ENCODE peak calls at places on chromosomes 2 and 18, in four cellular contexts. E is colonic mucosa, U is astrocyte, R is K562. F is an unnamed sample. For H3K4me1, the result is how much of the 10 kb centered on the place peaks cover.

GRCh38 chr2:75153221-75153620 is 46.1 kb downstream of the TACR1 start:
- DNase-seq in E (no peak), U (no peak), R (no peak), F (no peak)

GRCh38 chr18:53757346-53757745 is 467.1 kb downstream of the MBD2 start:
- DNase-seq in E (no peak), U (no peak), R (no peak), F (no peak)

GRCh38 chr2:229041691-229042090 is 229.4 kb downstream of the PID1 start:
- DNase-seq in E (no peak), U (no peak), R (no peak), F (no peak)

GRCh38 chr2:134232868-134233732 is 20.8 kb upstream of the MGAT5 start:
- DNase-seq in E (no peak), U (peak), R (no peak), F (peak)

GRCh38 chr2:150060341-150060740 is 427.1 kb downstream of the RND3 start:
- DNase-seq in E (no peak), U (no peak), R (no peak), F (no peak)

GRCh38 chr2:119174216-119174992 is 15.9 kb upstream of the C1QL2 start:
- DNase-seq in E (peak), U (no peak), R (peak), F (peak)

GRCh38 chr2:175981546-175981945 is 20.5 kb downstream of the LNPK start:
- DNase-seq in E (no peak), U (no peak), R (no peak), F (no peak)

GRCh38 chr2:42132066-42132965 is 36.8 kb upstream of the EML4 start:
- DNase-seq in E (no peak), U (peak), R (no peak), F (no peak)

GRCh38 chr2:113105047-113105446 is 22.4 kb upstream of the IL1RN start:
- DNase-seq in E (no peak), U (peak), R (peak), F (no peak)

GRCh38 chr18:59498687-59499086 is 139.6 kb upstream of the LMAN1 start:
- DNase-seq in E (no peak), U (no peak), R (no peak), F (no peak)

GRCh38 chr2:10634495-10634894 is 55.3 kb downstream of the NOL10 start:
- DNase-seq in E (no peak), U (no peak), R (peak), F (no peak)

GRCh38 chr2:120456867-120457266 is 110.9 kb downstream of the INHBB start:
- DNase-seq in E (no peak), U (no peak), R (peak), F (no peak)

GRCh38 chr2:160278889-160279196 is 78.8 kb upstream of the ITGB6 start:
- DNase-seq in E (no peak), U (no peak), R (no peak), F (no peak)

GRCh38 chr2:240340361-240340761 is 95.1 kb upstream of the GPC1 start:
- DNase-seq in E (no peak), U (no peak), R (no peak), F (no peak)

GRCh38 chr2:42224422-42225067 is 55.4 kb downstream of the EML4 start:
- DNase-seq in E (no peak), U (no peak), R (no peak), F (no peak)

GRCh38 chr2:187875271-187875670 is 321.0 kb upstream of the TFPI start:
- DNase-seq in E (no peak), U (no peak), R (no peak), F (no peak)

GRCh38 chr18:23812566-23813440 is 123.5 kb downstream of the LAMA3 start:
- DNase-seq in E (no peak), U (no peak), R (peak), F (peak)

GRCh38 chr2:203759692-203760365 is 53.4 kb downstream of the CD28 start:
- DNase-seq in E (no peak), U (peak), R (no peak), F (no peak)

GRCh38 chr2:219658447-219658846 is 31.0 kb downstream of the SLC4A3 start:
- DNase-seq in E (no peak), U (no peak), R (no peak), F (no peak)

GRCh38 chr2:113227698-113228097 is 51.0 kb downstream of the PAX8 start:
- DNase-seq in E (no peak), U (no peak), R (no peak), F (no peak)

GRCh38 chr2:181805228-181806038 is 86.1 kb upstream of the ITPRID2 start:
- DNase-seq in E (no peak), U (peak), R (no peak), F (no peak)

GRCh38 chr2:239882335-239882734 is 142.8 kb downstream of the NDUFA10 start:
- DNase-seq in E (peak), U (peak), R (peak), F (peak)

GRCh38 chr2:71736986-71737385 is 283.6 kb downstream of the DYSF start:
- DNase-seq in E (no peak), U (no peak), R (no peak), F (no peak)

GRCh38 chr2:84288335-84288734 is 170.7 kb downstream of the SUCLG1 start:
- DNase-seq in E (no peak), U (no peak), R (no peak), F (no peak)

GRCh38 chr2:237558918-237559645 is 7.3 kb upstream of the PRLH start:
- DNase-seq in E (peak), U (peak), R (no peak), F (no peak)

GRCh38 chr18:46199515-46200147 is 95.4 kb downstream of the HAUS1 start:
- DNase-seq in E (no peak), U (peak), R (peak), F (no peak)

GRCh38 chr2:185215497-185215896 is 523.1 kb upstream of the FSIP2 start:
- DNase-seq in E (no peak), U (no peak), R (no peak), F (no peak)

GRCh38 chr2:226411727-226412360 is 387.8 kb downstream of the IRS1 start:
- DNase-seq in E (peak), U (peak), R (no peak), F (no peak)

GRCh38 chr2:183034806-183035205 is 3.5 kb downstream of the NCKAP1 start:
- DNase-seq in E (no peak), U (peak), R (no peak), F (no peak)

GRCh38 chr2:74834806-74835755 is 1.2 kb downstream of the HK2 start:
- DNase-seq in E (peak), U (no peak), R (peak), F (peak)

GRCh38 chr2:127199223-127199622 is 20.9 kb downstream of the CYP27C1 start:
- DNase-seq in E (no peak), U (no peak), R (no peak), F (no peak)

GRCh38 chr2:188785515-188785914 is 188.7 kb upstream of the COL3A1 start:
- DNase-seq in E (no peak), U (no peak), R (no peak), F (no peak)

GRCh38 chr2:139378373-139378772 is 598.2 kb upstream of the NXPH2 start:
- DNase-seq in E (no peak), U (no peak), R (no peak), F (no peak)
- H3K4me3 ChIP-seq in E (no peak), U (no peak), R (no peak), F (no peak)

DNA sequence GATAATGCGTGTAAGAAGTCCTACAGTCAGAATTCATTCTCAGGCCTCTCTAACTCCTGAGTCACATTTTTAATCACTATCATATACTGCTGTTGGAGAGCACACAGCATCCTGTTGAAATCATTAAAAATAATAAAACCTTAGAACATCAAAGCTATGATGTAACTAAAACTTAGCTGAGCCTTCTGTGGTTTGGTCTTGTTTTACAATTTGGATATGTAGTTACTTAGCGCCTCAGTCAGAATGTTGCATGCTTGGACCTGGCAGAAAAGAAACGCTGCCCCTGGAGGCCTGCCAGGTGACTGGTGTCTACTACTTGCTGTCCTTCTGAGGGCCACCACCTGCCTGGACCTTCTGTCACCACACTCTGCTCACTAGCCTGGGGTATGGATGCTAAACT is 261.1 kb upstream of the RASGRP3 start:
- DNase-seq in E (no peak), U (peak), R (no peak), F (no peak)
- H3K4me1 ChIP-seq in E (under half), U (half or more), R (under half), F (under half)

DNA sequence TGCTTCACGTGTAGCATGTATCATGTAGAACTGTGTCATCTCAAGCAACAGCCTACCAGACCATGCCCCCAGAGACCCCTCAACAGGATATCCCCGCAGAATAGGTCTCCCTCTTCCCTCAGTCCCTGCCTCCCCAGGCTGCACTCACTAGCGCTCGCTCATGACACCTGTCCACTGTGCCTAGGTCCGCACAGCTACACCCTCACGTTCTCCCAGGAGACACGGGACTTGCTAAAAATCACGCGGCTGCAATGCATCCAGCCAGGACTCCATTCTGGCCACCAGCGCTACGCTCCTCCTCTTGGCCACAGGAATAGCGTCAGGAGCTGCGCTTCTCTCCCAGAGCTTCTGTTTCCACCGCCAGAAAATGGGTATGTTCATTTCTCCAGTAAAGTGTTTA is 2.5 kb downstream of the PXDN start:
- DNase-seq in E (no peak), U (no peak), R (no peak), F (no peak)
- H3K4me3 ChIP-seq in E (no peak), U (peak), R (no peak), F (no peak)

GRCh38 chr2:46335404-46335965 is 38.3 kb downstream of the EPAS1 start:
- DNase-seq in E (peak), U (peak), R (no peak), F (no peak)

GRCh38 chr2:46334389-46335345 is 37.5 kb downstream of the EPAS1 start:
- DNase-seq in E (no peak), U (peak), R (no peak), F (no peak)

GRCh38 chr2:46337208-46337994 is 40.2 kb downstream of the EPAS1 start:
- DNase-seq in E (no peak), U (no peak), R (no peak), F (no peak)

GRCh38 chr2:46335966-46336436 is 38.8 kb downstream of the EPAS1 start:
- DNase-seq in E (peak), U (no peak), R (no peak), F (no peak)

DNA sequence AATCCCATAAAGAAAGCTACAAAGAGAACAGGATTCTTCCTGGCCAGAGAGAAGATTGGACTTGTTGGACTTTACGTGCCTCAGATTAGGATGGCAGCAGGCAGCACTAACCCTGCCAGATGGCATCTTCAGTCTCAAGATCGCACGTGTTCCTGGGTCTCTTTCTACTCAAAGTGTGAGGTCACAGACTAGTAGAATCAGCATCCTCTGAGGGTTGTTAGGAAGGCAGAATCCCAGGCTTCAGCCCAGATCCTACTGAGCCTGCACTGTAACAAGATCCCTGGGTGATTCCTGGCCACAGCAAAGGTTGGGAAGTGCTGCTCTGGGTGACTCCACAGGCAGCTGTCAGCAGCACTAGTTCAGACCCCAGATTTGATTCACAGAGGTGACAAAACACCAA is 39.4 kb downstream of the EPAS1 start:
- DNase-seq in E (no peak), U (peak), R (no peak), F (no peak)
- H3K4me1 ChIP-seq in E (under half), U (under half), R (under half), F (under half)